ENCODE peak calls at places on chromosomes 5 and 9, in five cellular contexts. S is HCT116, Y is tibial artery, J is sigmoid colon, E is body of pancreas. N is an unnamed sample.

GRCh38 chr9:110432253-110432652 is 94.6 kb upstream of the TXNDC8 start:
- DNase-seq in J (no peak), E (no peak), Y (no peak), S (no peak), N (no peak)

GRCh38 chr9:91943876-91944470 is 6.1 kb downstream of the ROR2 start:
- DNase-seq in Y (no peak), E (no peak), J (no peak), S (no peak), N (no peak)

GRCh38 chr9:16335788-16336580 is 534.5 kb downstream of the BNC2 start:
- DNase-seq in E (peak; percentile 33), J (peak; percentile 93), S (peak; percentile 22), Y (peak; percentile 85), N (no peak)

GRCh38 chr9:133948571-133949485 is 43.3 kb downstream of the VAV2 start:
- DNase-seq in Y (no peak), S (no peak), J (no peak), E (no peak), N (no peak)

GRCh38 chr5:121573844-121574243 is 277.8 kb upstream of the FTMT start:
- DNase-seq in S (no peak), E (no peak), Y (no peak), J (no peak), N (no peak)

GRCh38 chr5:95903838-95904237 is 57.8 kb downstream of the ELL2 start:
- DNase-seq in S (no peak), E (no peak), Y (no peak), J (no peak), N (no peak)

GRCh38 chr5:141636413-141637265 is at the start of the genes HDAC3 and RELL2:
- DNase-seq in E (peak; percentile 95), J (peak; percentile 96), S (peak; percentile 68), Y (peak; percentile 96), N (no peak)

GRCh38 chr5:123297866-123298265 is 125.3 kb downstream of the CEP120 start:
- DNase-seq in J (no peak), Y (no peak), S (no peak), E (no peak), N (no peak)

GRCh38 chr5:158164648-158165047 is 305.7 kb upstream of the CLINT1 start:
- DNase-seq in Y (no peak), S (no peak), J (no peak), E (no peak), N (no peak)

GRCh38 chr9:38250279-38251035 is 142.0 kb upstream of the ALDH1B1 start:
- DNase-seq in S (no peak), E (no peak), Y (no peak), J (no peak), N (no peak)

GRCh38 chr5:891117-891836 is 1.3 kb downstream of the BRD9 start:
- DNase-seq in J (peak; percentile 46), S (peak; percentile 79), E (no peak), Y (no peak), N (no peak)

GRCh38 chr5:131747180-131748105 is 49.4 kb downstream of the FNIP1 start:
- DNase-seq in E (no peak), S (no peak), J (no peak), Y (no peak), N (no peak)

GRCh38 chr5:58133631-58134296 is 326.1 kb downstream of the PLK2 start:
- DNase-seq in Y (no peak), S (no peak), E (no peak), J (no peak), N (no peak)

GRCh38 chr9:96156578-96156977 is 145.4 kb downstream of the HSD17B3 start:
- DNase-seq in E (no peak), J (peak; percentile 20), S (no peak), Y (no peak), N (no peak)

GRCh38 chr9:113580954-113581311 is 117.4 kb downstream of the RGS3 start:
- DNase-seq in Y (no peak), E (no peak), S (no peak), J (no peak), N (no peak)

GRCh38 chr5:7208911-7209310 is 187.0 kb upstream of the ADCY2 start:
- DNase-seq in J (no peak), E (peak; percentile 30), Y (peak; percentile 85), S (no peak), N (no peak)

GRCh38 chr9:21255538-21256212 is 15.9 kb upstream of the IFNA14 start:
- DNase-seq in E (no peak), Y (no peak), S (no peak), J (no peak), N (no peak)

DNA sequence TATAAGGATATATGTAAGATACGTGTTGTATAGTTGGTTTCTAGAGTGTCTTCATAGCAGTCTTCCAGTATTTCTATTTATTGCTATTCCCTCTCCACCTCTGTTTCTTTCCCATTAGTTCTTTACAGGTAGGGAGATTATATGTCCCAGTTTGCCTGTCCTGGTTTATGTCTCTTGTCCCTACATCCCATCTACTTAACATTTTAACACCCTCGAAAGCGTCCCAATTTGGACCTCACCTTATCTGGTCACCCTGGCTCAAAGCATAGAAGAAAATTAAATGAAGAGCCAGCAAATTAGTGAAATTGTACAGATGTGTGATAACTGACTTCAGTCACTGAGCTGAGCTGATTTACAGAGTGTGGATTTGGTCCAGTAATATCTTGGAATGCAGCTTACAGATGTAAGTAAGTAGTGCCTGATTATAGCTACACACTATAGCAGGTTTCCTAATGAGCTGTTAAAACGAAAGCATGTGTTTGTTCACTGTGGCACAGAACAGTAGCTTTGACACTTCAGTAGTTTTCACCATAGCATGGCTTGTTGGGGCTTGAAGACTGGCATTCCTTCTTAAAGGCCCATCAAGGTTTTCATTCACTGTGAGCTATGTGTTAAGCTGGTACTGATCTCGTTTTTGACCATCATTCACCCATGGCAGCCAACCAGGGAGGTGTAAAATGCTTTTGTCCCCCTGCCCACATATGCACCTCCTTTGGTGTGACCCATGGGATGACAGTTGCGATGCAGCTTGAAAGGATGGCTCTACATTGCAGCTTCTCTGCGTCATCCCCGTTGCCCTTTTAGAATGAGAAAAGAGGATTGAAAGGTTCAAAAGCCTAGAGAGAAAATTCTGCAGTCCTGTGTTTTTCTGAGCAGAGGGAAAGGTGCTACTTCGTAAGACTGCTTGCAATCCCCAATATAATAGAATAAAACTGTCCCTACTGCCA is 192.1 kb upstream of the DMRT1 start:
- DNase-seq in Y (no peak), J (no peak), S (no peak), E (no peak), N (no peak)
- H3K4me3 ChIP-seq in Y (peak overlapping the region; percentile 29), J (no peak overlapping the region), S (no peak overlapping the region), E (no peak overlapping the region), N (no peak overlapping the region)

GRCh38 chr9:11708899-11709298 is 984.3 kb upstream of the TYRP1 start:
- DNase-seq in J (no peak), E (no peak), S (no peak), Y (no peak), N (no peak)
- H3K9me3 ChIP-seq in J (no peaks in the 10 kb centered on the region), E (no peaks in the 10 kb centered on the region), S (peaks cover 10% of the 10 kb centered on the region), Y (no peaks in the 10 kb centered on the region), N (no peaks in the 10 kb centered on the region)

DNA sequence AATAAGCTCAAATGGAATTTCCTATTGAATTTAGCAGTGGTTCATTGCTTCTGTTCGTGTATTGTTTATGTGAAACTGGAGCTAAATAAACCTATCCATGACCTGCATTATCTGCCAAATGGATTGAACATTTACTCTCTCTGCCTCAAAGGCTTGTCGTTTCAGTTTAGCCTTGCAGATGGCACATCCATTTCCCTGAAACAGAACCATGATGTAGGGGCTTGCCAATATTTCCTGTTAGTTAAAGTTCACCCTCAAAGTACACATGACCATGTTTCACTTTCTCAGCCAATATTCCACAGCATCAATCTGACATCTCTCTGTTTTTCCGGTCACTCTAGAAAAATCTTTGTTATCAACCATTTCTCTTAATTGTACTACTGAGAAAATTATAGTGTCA is 545.3 kb downstream of the TAF11L14 start:
- DNase-seq in E (no peak), Y (no peak), J (no peak), S (no peak), N (no peak)
- H3K4me1 ChIP-seq in E (no peaks in the 10 kb centered on the region), Y (no peaks in the 10 kb centered on the region), J (no peaks in the 10 kb centered on the region), S (no peaks in the 10 kb centered on the region), N (no peaks in the 10 kb centered on the region)

DNA sequence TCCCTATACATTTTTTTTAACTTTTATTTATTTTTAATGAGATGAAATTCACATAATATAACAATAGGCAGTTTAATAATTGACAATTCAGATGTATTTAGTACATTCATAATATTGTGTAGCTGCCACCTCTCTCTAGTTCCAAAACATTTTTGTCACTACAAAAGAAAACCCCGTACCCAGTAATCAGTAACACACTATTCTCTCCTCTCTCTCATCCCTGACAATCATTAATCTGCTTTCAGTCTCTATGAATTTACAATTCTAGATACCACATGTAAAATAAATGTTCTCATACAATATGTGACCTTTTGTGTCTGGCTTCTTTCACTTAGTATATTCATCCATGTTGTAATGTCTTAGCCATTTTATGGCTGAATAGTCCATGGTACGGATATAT is 244.8 kb upstream of the DMRT1 start:
- DNase-seq in E (no peak), J (no peak), S (no peak), Y (no peak), N (no peak)
- H3K4me3 ChIP-seq in E (no peak overlapping the region), J (no peak overlapping the region), S (no peak overlapping the region), Y (no peak overlapping the region), N (no peak overlapping the region)

DNA sequence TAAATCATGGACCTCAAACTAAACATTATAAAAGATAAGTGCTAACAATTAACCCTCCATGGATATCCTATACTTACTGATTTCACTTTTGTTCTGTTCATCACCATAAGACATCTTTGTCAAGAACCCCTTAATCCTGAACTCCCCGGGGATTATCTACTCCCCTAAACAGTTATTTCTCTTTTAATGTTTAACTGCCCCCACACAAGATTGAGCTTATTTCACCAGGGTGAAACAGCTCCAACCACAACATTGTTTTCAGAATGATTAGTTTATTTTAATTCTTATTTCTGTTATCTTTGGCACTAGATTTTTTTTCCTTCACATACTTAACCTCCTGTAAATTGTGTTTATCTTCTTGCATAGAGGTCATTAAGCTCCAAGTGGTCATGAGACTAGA is 103.2 kb upstream of the HCN1 start:
- DNase-seq in S (no peak), Y (no peak), J (no peak), E (no peak), N (no peak)
- H3K9me3 ChIP-seq in S (no peaks in the 10 kb centered on the region), Y (peaks cover 23% of the 10 kb centered on the region), J (peaks cover 21% of the 10 kb centered on the region), E (no peaks in the 10 kb centered on the region), N (no peaks in the 10 kb centered on the region)

GRCh38 chr9:74696520-74696919 is 191.2 kb downstream of the TRPM6 start:
- DNase-seq in J (no peak), E (no peak), Y (no peak), S (no peak), N (no peak)

DNA sequence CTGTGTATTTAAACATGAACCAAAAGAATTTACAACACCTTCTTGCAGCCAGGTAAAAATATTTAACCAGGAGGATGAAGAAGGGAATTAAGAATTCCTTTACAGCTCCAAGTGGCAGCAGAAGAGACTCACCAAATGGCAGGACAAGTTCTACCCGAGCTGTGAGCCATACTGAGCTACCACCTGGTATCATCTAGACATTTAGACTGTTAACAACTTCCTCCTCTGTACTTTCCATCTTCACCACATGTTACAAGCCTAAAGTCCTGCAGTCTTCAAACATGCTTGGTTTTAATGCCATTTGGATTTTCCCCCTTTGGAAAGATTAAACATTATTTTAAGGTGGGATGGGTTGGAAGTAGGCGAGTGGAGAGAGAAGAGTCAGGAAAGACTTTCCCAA is 190.2 kb downstream of the TRPM6 start:
- DNase-seq in E (no peak), S (no peak), Y (no peak), J (no peak), N (no peak)
- H3K4me1 ChIP-seq in E (no peaks in the 10 kb centered on the region), S (no peaks in the 10 kb centered on the region), Y (no peaks in the 10 kb centered on the region), J (no peaks in the 10 kb centered on the region), N (no peaks in the 10 kb centered on the region)